ENCODE peak calls at places on chromosomes 2 and 18, in nine cellular contexts. One of them, this sample, is unnamed.

GRCh38 chr2:16321872-16322271 is 343.8 kb downstream of the CYRIA start:
- DNase-seq in HT1080: no peak
- DNase-seq in nephron progenitor cell: no peak
- DNase-seq in HCEC 1CT: no peak
- DNase-seq in cardiac fibroblast: no peak
- DNase-seq in activated gamma-delta T cell treated with anti-CD3 and anti-CD28 coated beads, Interleukin-2, amount 50 U/mL, for 16 hours: no peak
- DNase-seq in activated naive CD8-positive, alpha-beta T cell treated with anti-CD3 and anti-CD28 coated beads for 36 hours: no peak
- DNase-seq in stimulated activated naive CD4-positive, alpha-beta T cell treated with Interleukin-2 at 50 U/mL for 16 hours: no peak
- DNase-seq in RPMI7951: no peak
- DNase-seq in this sample: no peak

GRCh38 chr2:21228041-21228895 is 104.5 kb downstream of the TDRD15 start:
- DNase-seq in nephron progenitor cell: no peak
- DNase-seq in activated gamma-delta T cell treated with anti-CD3 and anti-CD28 coated beads, Interleukin-2, amount 50 U/mL, for 16 hours: no peak
- DNase-seq in stimulated activated naive CD4-positive, alpha-beta T cell treated with Interleukin-2 at 50 U/mL for 16 hours: no peak
- DNase-seq in activated naive CD8-positive, alpha-beta T cell treated with anti-CD3 and anti-CD28 coated beads for 36 hours: no peak
- DNase-seq in HT1080: no peak
- DNase-seq in RPMI7951: no peak
- DNase-seq in cardiac fibroblast: no peak
- DNase-seq in HCEC 1CT: no peak
- DNase-seq in this sample: no peak

GRCh38 chr2:215713393-215713792 is 277.5 kb upstream of the FN1 start:
- DNase-seq in stimulated activated naive CD4-positive, alpha-beta T cell treated with Interleukin-2 at 50 U/mL for 16 hours: no peak
- DNase-seq in activated naive CD8-positive, alpha-beta T cell treated with anti-CD3 and anti-CD28 coated beads for 36 hours: no peak
- DNase-seq in HCEC 1CT: peak; percentile 91
- DNase-seq in RPMI7951: peak; percentile 70
- DNase-seq in nephron progenitor cell: no peak
- DNase-seq in activated gamma-delta T cell treated with anti-CD3 and anti-CD28 coated beads, Interleukin-2, amount 50 U/mL, for 16 hours: no peak
- DNase-seq in HT1080: no peak
- DNase-seq in cardiac fibroblast: peak; percentile 91
- DNase-seq in this sample: no peak

GRCh38 chr18:1619507-1619906 is 714.8 kb downstream of the ADCYAP1 start:
- DNase-seq in cardiac fibroblast: no peak
- DNase-seq in nephron progenitor cell: no peak
- DNase-seq in HCEC 1CT: no peak
- DNase-seq in stimulated activated naive CD4-positive, alpha-beta T cell treated with Interleukin-2 at 50 U/mL for 16 hours: no peak
- DNase-seq in RPMI7951: no peak
- DNase-seq in activated naive CD8-positive, alpha-beta T cell treated with anti-CD3 and anti-CD28 coated beads for 36 hours: no peak
- DNase-seq in activated gamma-delta T cell treated with anti-CD3 and anti-CD28 coated beads, Interleukin-2, amount 50 U/mL, for 16 hours: no peak
- DNase-seq in HT1080: no peak
- DNase-seq in this sample: no peak

GRCh38 chr2:18167871-18168270 is 289.4 kb downstream of the KCNS3 start:
- DNase-seq in activated gamma-delta T cell treated with anti-CD3 and anti-CD28 coated beads, Interleukin-2, amount 50 U/mL, for 16 hours: no peak
- DNase-seq in RPMI7951: peak; percentile 66
- DNase-seq in nephron progenitor cell: no peak
- DNase-seq in stimulated activated naive CD4-positive, alpha-beta T cell treated with Interleukin-2 at 50 U/mL for 16 hours: no peak
- DNase-seq in HT1080: peak; percentile 60
- DNase-seq in HCEC 1CT: no peak
- DNase-seq in activated naive CD8-positive, alpha-beta T cell treated with anti-CD3 and anti-CD28 coated beads for 36 hours: no peak
- DNase-seq in cardiac fibroblast: no peak
- DNase-seq in this sample: no peak

GRCh38 chr2:233053928-233054774 is 6.0 kb upstream of the INPP5D start:
- DNase-seq in RPMI7951: peak; percentile 58
- DNase-seq in HCEC 1CT: peak; percentile 35
- DNase-seq in HT1080: peak; percentile 35
- DNase-seq in activated naive CD8-positive, alpha-beta T cell treated with anti-CD3 and anti-CD28 coated beads for 36 hours: peak; percentile 65
- DNase-seq in nephron progenitor cell: peak; percentile 81
- DNase-seq in activated gamma-delta T cell treated with anti-CD3 and anti-CD28 coated beads, Interleukin-2, amount 50 U/mL, for 16 hours: peak; percentile 61
- DNase-seq in cardiac fibroblast: peak; percentile 48
- DNase-seq in stimulated activated naive CD4-positive, alpha-beta T cell treated with Interleukin-2 at 50 U/mL for 16 hours: peak; percentile 62
- DNase-seq in this sample: peak; percentile 36

GRCh38 chr18:25253136-25253535 is 98.8 kb downstream of the ZNF521 start:
- DNase-seq in activated naive CD8-positive, alpha-beta T cell treated with anti-CD3 and anti-CD28 coated beads for 36 hours: no peak
- DNase-seq in HT1080: peak; percentile 69
- DNase-seq in RPMI7951: peak; percentile 19
- DNase-seq in stimulated activated naive CD4-positive, alpha-beta T cell treated with Interleukin-2 at 50 U/mL for 16 hours: no peak
- DNase-seq in cardiac fibroblast: no peak
- DNase-seq in HCEC 1CT: peak; percentile 59
- DNase-seq in nephron progenitor cell: no peak
- DNase-seq in activated gamma-delta T cell treated with anti-CD3 and anti-CD28 coated beads, Interleukin-2, amount 50 U/mL, for 16 hours: no peak
- DNase-seq in this sample: no peak

GRCh38 chr18:41391616-41392610 is 563.1 kb upstream of the PIK3C3 start:
- DNase-seq in HCEC 1CT: peak; percentile 2
- DNase-seq in HT1080: peak; percentile 71
- DNase-seq in activated gamma-delta T cell treated with anti-CD3 and anti-CD28 coated beads, Interleukin-2, amount 50 U/mL, for 16 hours: no peak
- DNase-seq in stimulated activated naive CD4-positive, alpha-beta T cell treated with Interleukin-2 at 50 U/mL for 16 hours: no peak
- DNase-seq in nephron progenitor cell: peak; percentile 73
- DNase-seq in cardiac fibroblast: peak; percentile 73
- DNase-seq in activated naive CD8-positive, alpha-beta T cell treated with anti-CD3 and anti-CD28 coated beads for 36 hours: no peak
- DNase-seq in RPMI7951: peak; percentile 24
- DNase-seq in this sample: peak; percentile 16

GRCh38 chr2:238946586-238947242 is 98.8 kb downstream of the TWIST2 start:
- DNase-seq in nephron progenitor cell: no peak
- DNase-seq in cardiac fibroblast: no peak
- DNase-seq in HCEC 1CT: no peak
- DNase-seq in HT1080: no peak
- DNase-seq in RPMI7951: no peak
- DNase-seq in stimulated activated naive CD4-positive, alpha-beta T cell treated with Interleukin-2 at 50 U/mL for 16 hours: no peak
- DNase-seq in activated gamma-delta T cell treated with anti-CD3 and anti-CD28 coated beads, Interleukin-2, amount 50 U/mL, for 16 hours: no peak
- DNase-seq in activated naive CD8-positive, alpha-beta T cell treated with anti-CD3 and anti-CD28 coated beads for 36 hours: no peak
- DNase-seq in this sample: no peak

GRCh38 chr18:67854340-67854739 is 337.8 kb upstream of the DSEL start:
- DNase-seq in HCEC 1CT: peak; percentile 66
- DNase-seq in HT1080: no peak
- DNase-seq in RPMI7951: no peak
- DNase-seq in cardiac fibroblast: peak; percentile 63
- DNase-seq in activated gamma-delta T cell treated with anti-CD3 and anti-CD28 coated beads, Interleukin-2, amount 50 U/mL, for 16 hours: no peak
- DNase-seq in stimulated activated naive CD4-positive, alpha-beta T cell treated with Interleukin-2 at 50 U/mL for 16 hours: no peak
- DNase-seq in activated naive CD8-positive, alpha-beta T cell treated with anti-CD3 and anti-CD28 coated beads for 36 hours: no peak
- DNase-seq in nephron progenitor cell: no peak
- DNase-seq in this sample: no peak

GRCh38 chr2:27792759-27793158 is 21.2 kb downstream of the MRPL33 start:
- DNase-seq in HCEC 1CT: peak; percentile 63
- DNase-seq in stimulated activated naive CD4-positive, alpha-beta T cell treated with Interleukin-2 at 50 U/mL for 16 hours: no peak
- DNase-seq in RPMI7951: peak; percentile 65
- DNase-seq in activated naive CD8-positive, alpha-beta T cell treated with anti-CD3 and anti-CD28 coated beads for 36 hours: no peak
- DNase-seq in cardiac fibroblast: peak; percentile 56
- DNase-seq in activated gamma-delta T cell treated with anti-CD3 and anti-CD28 coated beads, Interleukin-2, amount 50 U/mL, for 16 hours: no peak
- DNase-seq in HT1080: peak; percentile 64
- DNase-seq in nephron progenitor cell: no peak
- DNase-seq in this sample: no peak

GRCh38 chr2:28613616-28614501 is 118.0 kb downstream of the PLB1 start:
- DNase-seq in activated gamma-delta T cell treated with anti-CD3 and anti-CD28 coated beads, Interleukin-2, amount 50 U/mL, for 16 hours: no peak
- DNase-seq in cardiac fibroblast: peak; percentile 57
- DNase-seq in stimulated activated naive CD4-positive, alpha-beta T cell treated with Interleukin-2 at 50 U/mL for 16 hours: peak; percentile 24
- DNase-seq in activated naive CD8-positive, alpha-beta T cell treated with anti-CD3 and anti-CD28 coated beads for 36 hours: peak; percentile 59
- DNase-seq in nephron progenitor cell: no peak
- DNase-seq in HCEC 1CT: peak; percentile 50
- DNase-seq in HT1080: peak; percentile 84
- DNase-seq in RPMI7951: peak; percentile 34
- DNase-seq in this sample: no peak

GRCh38 chr2:116952254-116952653 is 862.2 kb upstream of the DDX18 start:
- DNase-seq in activated gamma-delta T cell treated with anti-CD3 and anti-CD28 coated beads, Interleukin-2, amount 50 U/mL, for 16 hours: no peak
- DNase-seq in activated naive CD8-positive, alpha-beta T cell treated with anti-CD3 and anti-CD28 coated beads for 36 hours: no peak
- DNase-seq in HCEC 1CT: no peak
- DNase-seq in cardiac fibroblast: no peak
- DNase-seq in RPMI7951: no peak
- DNase-seq in nephron progenitor cell: no peak
- DNase-seq in stimulated activated naive CD4-positive, alpha-beta T cell treated with Interleukin-2 at 50 U/mL for 16 hours: no peak
- DNase-seq in HT1080: peak; percentile 21
- DNase-seq in this sample: no peak

GRCh38 chr2:7620255-7620654 is 703.0 kb downstream of the RNF144A start:
- DNase-seq in cardiac fibroblast: no peak
- DNase-seq in nephron progenitor cell: no peak
- DNase-seq in HCEC 1CT: no peak
- DNase-seq in RPMI7951: peak; percentile 55
- DNase-seq in activated naive CD8-positive, alpha-beta T cell treated with anti-CD3 and anti-CD28 coated beads for 36 hours: no peak
- DNase-seq in HT1080: peak; percentile 66
- DNase-seq in stimulated activated naive CD4-positive, alpha-beta T cell treated with Interleukin-2 at 50 U/mL for 16 hours: no peak
- DNase-seq in activated gamma-delta T cell treated with anti-CD3 and anti-CD28 coated beads, Interleukin-2, amount 50 U/mL, for 16 hours: no peak
- DNase-seq in this sample: no peak

GRCh38 chr18:76708727-76709353 is 113.5 kb upstream of the ZNF236 start:
- DNase-seq in activated naive CD8-positive, alpha-beta T cell treated with anti-CD3 and anti-CD28 coated beads for 36 hours: no peak
- DNase-seq in stimulated activated naive CD4-positive, alpha-beta T cell treated with Interleukin-2 at 50 U/mL for 16 hours: no peak
- DNase-seq in nephron progenitor cell: no peak
- DNase-seq in RPMI7951: no peak
- DNase-seq in activated gamma-delta T cell treated with anti-CD3 and anti-CD28 coated beads, Interleukin-2, amount 50 U/mL, for 16 hours: no peak
- DNase-seq in HT1080: no peak
- DNase-seq in HCEC 1CT: no peak
- DNase-seq in cardiac fibroblast: no peak
- DNase-seq in this sample: no peak

GRCh38 chr2:50347355-50348044 is 684.4 kb downstream of the NRXN1 start:
- DNase-seq in HT1080: no peak
- DNase-seq in activated naive CD8-positive, alpha-beta T cell treated with anti-CD3 and anti-CD28 coated beads for 36 hours: no peak
- DNase-seq in activated gamma-delta T cell treated with anti-CD3 and anti-CD28 coated beads, Interleukin-2, amount 50 U/mL, for 16 hours: no peak
- DNase-seq in cardiac fibroblast: no peak
- DNase-seq in nephron progenitor cell: peak; percentile 72
- DNase-seq in stimulated activated naive CD4-positive, alpha-beta T cell treated with Interleukin-2 at 50 U/mL for 16 hours: no peak
- DNase-seq in RPMI7951: no peak
- DNase-seq in HCEC 1CT: no peak
- DNase-seq in this sample: no peak

GRCh38 chr2:99660616-99661416 is 171.0 kb upstream of the REV1 start:
- DNase-seq in activated naive CD8-positive, alpha-beta T cell treated with anti-CD3 and anti-CD28 coated beads for 36 hours: no peak
- DNase-seq in cardiac fibroblast: no peak
- DNase-seq in stimulated activated naive CD4-positive, alpha-beta T cell treated with Interleukin-2 at 50 U/mL for 16 hours: no peak
- DNase-seq in HCEC 1CT: no peak
- DNase-seq in nephron progenitor cell: no peak
- DNase-seq in activated gamma-delta T cell treated with anti-CD3 and anti-CD28 coated beads, Interleukin-2, amount 50 U/mL, for 16 hours: no peak
- DNase-seq in HT1080: no peak
- DNase-seq in RPMI7951: no peak
- DNase-seq in this sample: no peak

GRCh38 chr2:225165052-225165451 is 122.8 kb upstream of the DOCK10 start:
- DNase-seq in RPMI7951: peak; percentile 7
- DNase-seq in activated gamma-delta T cell treated with anti-CD3 and anti-CD28 coated beads, Interleukin-2, amount 50 U/mL, for 16 hours: no peak
- DNase-seq in cardiac fibroblast: peak; percentile 52
- DNase-seq in stimulated activated naive CD4-positive, alpha-beta T cell treated with Interleukin-2 at 50 U/mL for 16 hours: no peak
- DNase-seq in HCEC 1CT: peak; percentile 76
- DNase-seq in nephron progenitor cell: no peak
- DNase-seq in HT1080: peak; percentile 26
- DNase-seq in activated naive CD8-positive, alpha-beta T cell treated with anti-CD3 and anti-CD28 coated beads for 36 hours: no peak
- DNase-seq in this sample: no peak